ENCODE peak calls at places on chromosomes 12 and 14, in nine cellular contexts. Y is NCI-H2171 treated with DMSO at 0.1 percent for 48 hours, M is ELR, I is NAMALWA, J is foreskin fibroblast, O is iPS-NIHi11, T is NCI-H146, S is HT-29, W is esophagus squamous epithelium. Z is an unnamed sample.

GRCh38 chr14:90439874-90440442 is 43.1 kb downstream of the CALM1 start:
- DNase-seq in Y (peak), M (no peak), I (no peak), J (peak), O (peak), T (peak), S (no peak), W (no peak), Z (peak)

GRCh38 chr12:12452326-12452725 is 95.4 kb downstream of the BORCS5 start:
- DNase-seq in Y (no peak), M (no peak), I (no peak), J (no peak), O (no peak), T (no peak), S (no peak), W (no peak), Z (no peak)

GRCh38 chr14:96098309-96098998 is 59.3 kb downstream of the C14orf132 start:
- DNase-seq in Y (peak), M (peak), I (peak), J (peak), O (peak), T (peak), S (peak), W (no peak), Z (peak)

GRCh38 chr12:50924131-50924438 is 28.3 kb upstream of the HIGD1C start:
- DNase-seq in Y (peak), M (no peak), I (no peak), J (no peak), O (no peak), T (no peak), S (no peak), W (no peak), Z (no peak)

GRCh38 chr12:92928431-92928961 is 599 bp downstream of the EEA1 start:
- DNase-seq in Y (peak), M (peak), I (peak), J (peak), O (peak), T (peak), S (peak), W (no peak), Z (peak)

GRCh38 chr12:93344876-93345275 is 32.8 kb upstream of the NUDT4 start:
- DNase-seq in Y (no peak), M (no peak), I (no peak), J (no peak), O (no peak), T (no peak), S (no peak), W (no peak), Z (peak)

GRCh38 chr12:18868673-18869072 is 130.8 kb downstream of the CAPZA3 start:
- DNase-seq in Y (no peak), M (peak), I (no peak), J (peak), O (no peak), T (no peak), S (no peak), W (no peak), Z (peak)

GRCh38 chr12:122884091-122884826 is 11.7 kb downstream of the VPS37B start:
- DNase-seq in Y (no peak), M (no peak), I (no peak), J (no peak), O (no peak), T (no peak), S (no peak), W (no peak), Z (no peak)

GRCh38 chr12:113424915-113425823 is 3.0 kb downstream of the SDSL start:
- DNase-seq in Y (peak), M (peak), I (peak), J (peak), O (peak), T (peak), S (peak), W (no peak), Z (peak)

GRCh38 chr14:105879503-105879866 is 353.1 kb downstream of the TMEM121 start:
- DNase-seq in Y (no peak), M (no peak), I (no peak), J (no peak), O (no peak), T (no peak), S (no peak), W (no peak), Z (no peak)

GRCh38 chr12:23356927-23357708 is 592.4 kb downstream of the SOX5 start:
- DNase-seq in Y (no peak), M (no peak), I (no peak), J (no peak), O (no peak), T (no peak), S (no peak), W (no peak), Z (no peak)

GRCh38 chr12:162467-163307 is 51.3 kb downstream of the SLC6A12 start:
- DNase-seq in Y (peak), M (peak), I (no peak), J (no peak), O (peak), T (no peak), S (no peak), W (no peak), Z (no peak)

GRCh38 chr12:110860833-110861291 is 14.1 kb downstream of the CCDC63 start:
- DNase-seq in Y (no peak), M (no peak), I (no peak), J (no peak), O (no peak), T (no peak), S (no peak), W (no peak), Z (no peak)

GRCh38 chr12:50059440-50060119 is 2.2 kb downstream of the ASIC1 start:
- DNase-seq in Y (no peak), M (peak), I (no peak), J (no peak), O (no peak), T (no peak), S (no peak), W (no peak), Z (no peak)

GRCh38 chr14:70886421-70887206 is 20.6 kb upstream of the PCNX1 start:
- DNase-seq in Y (no peak), M (no peak), I (no peak), J (no peak), O (no peak), T (no peak), S (no peak), W (no peak), Z (no peak)

GRCh38 chr14:50225067-50225973 is 6.1 kb downstream of the SOS2 start:
- DNase-seq in Y (no peak), M (peak), I (no peak), J (peak), O (no peak), T (no peak), S (peak), W (no peak), Z (peak)

GRCh38 chr14:86420131-86420530 is 890.2 kb downstream of the FLRT2 start:
- DNase-seq in Y (no peak), M (no peak), I (no peak), J (no peak), O (no peak), T (no peak), S (no peak), W (no peak), Z (no peak)

GRCh38 chr12:24921251-24922038 is 27.5 kb downstream of the BCAT1 start:
- DNase-seq in Y (no peak), M (no peak), I (no peak), J (no peak), O (no peak), T (no peak), S (no peak), W (no peak), Z (peak)

GRCh38 chr12:49017764-49018281 is 753 bp downstream of the PRKAG1 start:
- DNase-seq in Y (peak), M (no peak), I (no peak), J (peak), O (no peak), T (peak), S (no peak), W (no peak), Z (peak)

GRCh38 chr14:34983148-34983760 is 462 bp downstream of the SRP54 start:
- DNase-seq in Y (no peak), M (no peak), I (no peak), J (no peak), O (no peak), T (no peak), S (peak), W (no peak), Z (no peak)

GRCh38 chr12:91551927-91552326 is 369.3 kb upstream of the DCN start:
- DNase-seq in Y (no peak), M (no peak), I (peak), J (no peak), O (no peak), T (no peak), S (no peak), W (no peak), Z (no peak)

GRCh38 chr12:68176252-68176651 is 16.7 kb upstream of the IFNG start:
- DNase-seq in Y (no peak), M (no peak), I (peak), J (no peak), O (no peak), T (no peak), S (no peak), W (no peak), Z (no peak)

GRCh38 chr14:61837336-61838229 is 75.4 kb downstream of the SNAPC1 start:
- DNase-seq in Y (peak), M (peak), I (peak), J (peak), O (peak), T (peak), S (peak), W (peak), Z (peak)

GRCh38 chr12:107903377-107904061 is 129.0 kb downstream of the ASCL4 start:
- DNase-seq in Y (peak), M (no peak), I (no peak), J (peak), O (peak), T (peak), S (no peak), W (peak), Z (peak)

GRCh38 chr12:133130808-133131128 is 341 bp downstream of the ZNF10 start:
- DNase-seq in Y (peak), M (no peak), I (no peak), J (no peak), O (peak), T (peak), S (no peak), W (peak), Z (peak)

GRCh38 chr14:92380131-92380530 is 57.2 kb downstream of the SLC24A4 start:
- DNase-seq in Y (no peak), M (no peak), I (no peak), J (no peak), O (no peak), T (no peak), S (no peak), W (no peak), Z (no peak)

GRCh38 chr12:50132505-50133135 is 20.6 kb downstream of the COX14 start:
- DNase-seq in Y (peak), M (no peak), I (peak), J (peak), O (peak), T (no peak), S (peak), W (no peak), Z (peak)

GRCh38 chr14:25052921-25053320 is 3.0 kb upstream of the STXBP6 start:
- DNase-seq in Y (no peak), M (no peak), I (no peak), J (no peak), O (no peak), T (no peak), S (no peak), W (no peak), Z (no peak)

GRCh38 chr14:101817511-101818001 is 56.0 kb downstream of the PPP2R5C start:
- DNase-seq in Y (no peak), M (no peak), I (no peak), J (no peak), O (no peak), T (no peak), S (no peak), W (no peak), Z (no peak)

GRCh38 chr12:98559666-98560065 is 33.8 kb upstream of the SLC25A3 start:
- DNase-seq in Y (no peak), M (no peak), I (no peak), J (no peak), O (no peak), T (peak), S (no peak), W (no peak), Z (no peak)

GRCh38 chr12:32183646-32184045 is 77.0 kb downstream of the BICD1 start:
- DNase-seq in Y (no peak), M (peak), I (no peak), J (peak), O (no peak), T (peak), S (no peak), W (no peak), Z (peak)